ENCODE peak calls at places on chromosomes 7 and 10, in five cellular contexts. One of them, this sample, is unnamed.

GRCh38 chr7:47317537-47317936 is 264.4 kb downstream of the TNS3 start:
- DNase-seq in cardiac muscle cell: no peak
- DNase-seq in RWPE1: no peak
- DNase-seq in right cardiac atrium: no peak
- DNase-seq in A549: no peak
- DNase-seq in this sample: no peak

GRCh38 chr7:151472644-151473380 is 32.9 kb upstream of the CRYGN start:
- DNase-seq in cardiac muscle cell: no peak
- DNase-seq in right cardiac atrium: peak
- DNase-seq in A549: no peak
- DNase-seq in RWPE1: no peak
- DNase-seq in this sample: no peak

GRCh38 chr10:86306628-86307278 is 59.8 kb downstream of the GRID1 start:
- DNase-seq in right cardiac atrium: no peak
- DNase-seq in cardiac muscle cell: peak
- DNase-seq in A549: no peak
- DNase-seq in RWPE1: peak
- DNase-seq in this sample: no peak

GRCh38 chr7:79515358-79515757 is 61.9 kb upstream of the MAGI2 start:
- DNase-seq in right cardiac atrium: no peak
- DNase-seq in cardiac muscle cell: no peak
- DNase-seq in RWPE1: no peak
- DNase-seq in A549: no peak
- DNase-seq in this sample: no peak

GRCh38 chr10:74011762-74012161 is 13.8 kb downstream of the VCL start:
- DNase-seq in cardiac muscle cell: no peak
- DNase-seq in A549: no peak
- DNase-seq in RWPE1: no peak
- DNase-seq in right cardiac atrium: no peak
- DNase-seq in this sample: no peak

GRCh38 chr10:3720228-3721019 is 64.6 kb downstream of the KLF6 start:
- DNase-seq in cardiac muscle cell: no peak
- DNase-seq in A549: no peak
- DNase-seq in right cardiac atrium: peak
- DNase-seq in RWPE1: peak
- DNase-seq in this sample: peak

GRCh38 chr7:157195868-157196267 is 57.1 kb downstream of the UBE3C start:
- DNase-seq in cardiac muscle cell: no peak
- DNase-seq in RWPE1: no peak
- DNase-seq in A549: no peak
- DNase-seq in right cardiac atrium: no peak
- DNase-seq in this sample: no peak

GRCh38 chr7:28986028-28986427 is 27.9 kb upstream of the TRIL start:
- DNase-seq in RWPE1: no peak
- DNase-seq in cardiac muscle cell: no peak
- DNase-seq in right cardiac atrium: no peak
- DNase-seq in A549: no peak
- DNase-seq in this sample: no peak

GRCh38 chr10:1132584-1132983 is 76.4 kb downstream of the WDR37 start:
- DNase-seq in RWPE1: no peak
- DNase-seq in cardiac muscle cell: no peak
- DNase-seq in A549: no peak
- DNase-seq in right cardiac atrium: no peak
- DNase-seq in this sample: no peak

GRCh38 chr7:150342119-150342405 is 633 bp upstream of the RARRES2 start:
- DNase-seq in A549: no peak
- DNase-seq in RWPE1: no peak
- DNase-seq in right cardiac atrium: no peak
- DNase-seq in cardiac muscle cell: no peak
- DNase-seq in this sample: no peak

GRCh38 chr10:99395750-99396445 is 34.5 kb downstream of the GOT1 start:
- DNase-seq in cardiac muscle cell: no peak
- DNase-seq in RWPE1: peak
- DNase-seq in right cardiac atrium: no peak
- DNase-seq in A549: no peak
- DNase-seq in this sample: no peak

GRCh38 chr7:46637793-46638735 is 717.0 kb upstream of the IGFBP3 start:
- DNase-seq in right cardiac atrium: no peak
- DNase-seq in cardiac muscle cell: no peak
- DNase-seq in A549: no peak
- DNase-seq in RWPE1: no peak
- DNase-seq in this sample: no peak

GRCh38 chr7:94003446-94004023 is 620 bp downstream of the BET1 start:
- DNase-seq in A549: peak
- DNase-seq in right cardiac atrium: no peak
- DNase-seq in RWPE1: peak
- DNase-seq in cardiac muscle cell: peak
- DNase-seq in this sample: no peak

GRCh38 chr7:97872025-97872669 is at the start of gene ASNS:
- DNase-seq in cardiac muscle cell: peak
- DNase-seq in RWPE1: peak
- DNase-seq in A549: peak
- DNase-seq in right cardiac atrium: peak
- DNase-seq in this sample: peak

GRCh38 chr7:84136336-84136735 is 58.3 kb downstream of the SEMA3A start:
- DNase-seq in RWPE1: no peak
- DNase-seq in A549: no peak
- DNase-seq in right cardiac atrium: no peak
- DNase-seq in cardiac muscle cell: no peak
- DNase-seq in this sample: no peak

DNA sequence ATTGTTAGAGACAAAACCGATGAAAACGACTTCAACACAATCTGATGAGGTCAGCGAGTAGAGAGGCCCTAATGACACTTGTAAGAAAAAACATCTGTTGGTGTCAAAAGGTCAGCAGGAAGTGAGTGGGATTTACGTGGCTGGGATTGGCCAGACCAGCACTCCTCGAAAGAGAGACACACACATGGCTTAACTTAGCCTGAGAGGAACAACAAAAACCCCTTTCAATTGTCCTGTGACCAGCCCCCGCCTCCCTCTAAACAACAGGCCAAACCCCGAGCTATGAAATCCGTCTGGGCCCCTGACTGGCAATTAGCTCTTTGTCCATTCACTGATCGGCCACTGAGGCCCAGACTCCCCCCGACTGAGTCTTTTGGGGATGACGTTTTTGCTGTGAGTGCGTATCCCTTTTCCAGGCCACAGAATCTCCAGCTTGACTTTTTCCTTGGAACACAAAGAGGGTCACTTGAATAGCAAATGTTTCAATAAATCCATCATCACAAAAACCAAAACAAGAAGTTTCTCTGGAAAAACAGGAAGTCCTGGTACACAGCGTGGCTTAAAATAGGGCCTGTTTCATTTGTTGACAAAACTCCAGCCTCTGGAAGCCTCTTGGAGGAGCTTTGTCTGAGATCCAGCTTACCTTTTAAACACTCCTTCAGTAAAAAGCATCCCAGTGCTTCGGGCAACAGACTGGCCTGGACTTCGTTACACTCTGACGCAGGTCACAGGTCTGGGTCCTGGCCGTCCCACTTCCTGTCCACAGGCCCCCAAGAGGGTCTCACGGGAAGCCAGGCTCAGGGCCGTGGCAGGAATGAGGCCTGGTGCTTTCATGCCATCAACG is 103.0 kb downstream of the CTBP2 start:
- DNase-seq in A549: no peak
- DNase-seq in cardiac muscle cell: peak
- DNase-seq in right cardiac atrium: peak
- DNase-seq in RWPE1: no peak
- DNase-seq in this sample: peak
- H3K27ac ChIP-seq in A549: no peak
- H3K27ac ChIP-seq in cardiac muscle cell: peak
- H3K27ac ChIP-seq in right cardiac atrium: peak
- H3K27ac ChIP-seq in RWPE1: peak
- H3K27ac ChIP-seq in this sample: peak

GRCh38 chr7:117809958-117810357 is 63.3 kb downstream of the CTTNBP2 start:
- DNase-seq in A549: no peak
- DNase-seq in right cardiac atrium: peak
- DNase-seq in RWPE1: no peak
- DNase-seq in cardiac muscle cell: peak
- DNase-seq in this sample: no peak

GRCh38 chr7:117808273-117808868 is 64.9 kb downstream of the CTTNBP2 start:
- DNase-seq in A549: no peak
- DNase-seq in cardiac muscle cell: peak
- DNase-seq in RWPE1: no peak
- DNase-seq in right cardiac atrium: peak
- DNase-seq in this sample: no peak

GRCh38 chr7:117808910-117809705 is 64.1 kb downstream of the CTTNBP2 start:
- DNase-seq in right cardiac atrium: no peak
- DNase-seq in RWPE1: no peak
- DNase-seq in cardiac muscle cell: no peak
- DNase-seq in A549: no peak
- DNase-seq in this sample: no peak

GRCh38 chr7:117811696-117812095 is 61.5 kb downstream of the CTTNBP2 start:
- DNase-seq in cardiac muscle cell: no peak
- DNase-seq in RWPE1: no peak
- DNase-seq in right cardiac atrium: no peak
- DNase-seq in A549: no peak
- DNase-seq in this sample: no peak

GRCh38 chr7:117810642-117811512 is 62.4 kb downstream of the CTTNBP2 start:
- DNase-seq in right cardiac atrium: no peak
- DNase-seq in RWPE1: no peak
- DNase-seq in A549: no peak
- DNase-seq in cardiac muscle cell: peak
- DNase-seq in this sample: no peak
- H3K27ac ChIP-seq in right cardiac atrium: no peak
- H3K27ac ChIP-seq in RWPE1: no peak
- H3K27ac ChIP-seq in A549: no peak
- H3K27ac ChIP-seq in cardiac muscle cell: peak
- H3K27ac ChIP-seq in this sample: no peak

DNA sequence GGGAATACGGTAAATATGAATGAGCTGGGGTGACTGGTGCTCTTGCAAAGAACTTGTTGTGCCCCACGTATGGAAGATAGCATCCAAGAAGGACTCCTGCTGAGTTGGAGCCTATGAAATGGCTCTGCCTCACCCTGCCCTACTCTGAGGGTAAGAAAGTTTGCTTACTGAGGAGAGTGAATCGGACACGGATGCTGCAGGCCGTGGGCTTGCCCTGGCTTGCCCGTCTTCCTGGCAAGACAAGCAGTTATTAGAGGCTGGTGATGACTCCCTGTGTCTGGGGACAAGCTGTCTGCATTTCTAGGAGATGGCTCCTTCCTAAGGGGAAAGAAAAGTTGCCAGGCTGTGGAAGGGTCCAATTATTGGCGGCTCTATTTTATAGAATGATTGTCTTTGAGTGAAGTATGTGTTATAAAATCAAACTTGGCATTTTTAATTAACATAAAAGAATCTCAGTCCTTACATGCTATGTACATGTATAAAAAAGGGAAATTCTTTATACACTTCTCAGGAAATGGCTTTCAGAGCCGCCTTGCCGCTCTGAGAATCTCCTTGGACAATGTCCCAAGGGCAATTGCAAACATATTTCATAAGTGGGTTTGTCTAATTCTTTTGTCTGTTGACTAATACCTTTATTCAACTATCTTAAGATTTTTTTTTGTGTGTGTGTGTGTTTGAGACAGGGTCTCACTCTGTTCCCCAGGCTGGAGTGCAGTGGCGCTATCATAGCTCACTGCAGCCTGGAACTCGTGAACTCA is 64.6 kb downstream of the CYP26A1 start:
- DNase-seq in cardiac muscle cell: no peak
- DNase-seq in RWPE1: peak
- DNase-seq in A549: no peak
- DNase-seq in right cardiac atrium: no peak
- DNase-seq in this sample: no peak
- H3K27ac ChIP-seq in cardiac muscle cell: no peak
- H3K27ac ChIP-seq in RWPE1: peak
- H3K27ac ChIP-seq in A549: no peak
- H3K27ac ChIP-seq in right cardiac atrium: no peak
- H3K27ac ChIP-seq in this sample: no peak

GRCh38 chr10:110710621-110711020 is 66.5 kb downstream of the RBM20 start:
- DNase-seq in right cardiac atrium: no peak
- DNase-seq in RWPE1: no peak
- DNase-seq in cardiac muscle cell: no peak
- DNase-seq in A549: no peak
- DNase-seq in this sample: no peak
- H3K27ac ChIP-seq in right cardiac atrium: peak
- H3K27ac ChIP-seq in RWPE1: no peak
- H3K27ac ChIP-seq in cardiac muscle cell: no peak
- H3K27ac ChIP-seq in A549: no peak
- H3K27ac ChIP-seq in this sample: no peak

DNA sequence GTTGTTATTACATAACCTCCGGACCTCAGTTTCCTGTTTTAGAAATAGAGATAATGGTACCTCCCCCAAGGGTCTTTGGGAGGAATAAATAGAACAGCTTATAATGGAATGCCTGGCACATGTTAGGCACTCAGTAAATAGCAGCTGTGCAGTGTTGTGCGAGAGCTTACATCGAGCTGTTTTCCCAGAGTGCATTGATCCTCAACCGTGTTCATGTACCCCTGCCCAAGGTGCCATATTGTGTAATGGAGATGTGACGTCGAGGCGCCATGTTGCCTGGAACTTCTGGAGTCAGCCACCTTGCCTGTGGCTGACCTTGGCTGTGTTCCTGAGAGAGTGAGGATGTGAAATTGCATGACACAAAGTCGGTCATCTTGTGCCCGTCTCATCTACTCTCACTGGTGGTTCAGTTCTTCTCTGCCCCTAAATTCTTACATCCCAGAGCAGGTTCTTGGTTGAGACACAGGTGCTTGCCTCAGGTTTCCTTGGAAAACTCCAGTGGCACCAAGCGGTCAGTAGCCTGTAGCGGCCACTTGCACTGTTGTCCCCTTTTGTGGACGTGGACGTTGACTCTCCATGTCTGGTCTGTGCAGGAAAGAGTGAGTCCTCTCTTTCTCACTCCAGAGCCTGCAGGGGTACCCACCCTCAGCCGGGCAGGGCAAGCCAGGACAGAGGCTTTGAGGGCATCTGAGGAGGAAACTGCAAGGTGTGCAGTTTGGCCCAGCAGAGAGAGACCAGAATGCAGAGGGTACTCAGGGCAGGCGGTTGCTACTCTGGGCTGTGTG is 230.6 kb downstream of the MGMT start:
- DNase-seq in A549: no peak
- DNase-seq in RWPE1: no peak
- DNase-seq in right cardiac atrium: no peak
- DNase-seq in cardiac muscle cell: no peak
- DNase-seq in this sample: no peak
- H3K27ac ChIP-seq in A549: no peak
- H3K27ac ChIP-seq in RWPE1: no peak
- H3K27ac ChIP-seq in right cardiac atrium: no peak
- H3K27ac ChIP-seq in cardiac muscle cell: no peak
- H3K27ac ChIP-seq in this sample: no peak